ENCODE peak calls at places on chromosome 11, in ten cellular contexts. One of them, this sample, is unnamed.
A peak's percentile ranks its signal among the peaks of the same experiment; 100 is the strongest.

GRCh38 chr11:44623321-44623715 is 57.9 kb downstream of the CD82 start:
- DNase-seq in AG20443: no peak
- DNase-seq in amniotic stem cell: no peak
- DNase-seq in naive B cell: no peak
- DNase-seq in aorta: peak; percentile 31
- DNase-seq in activated CD8-positive, alpha-beta memory T cell treated with anti-CD3 and anti-CD28 coated beads, Interleukin-2, amount 50 U/mL, for 48 hours: peak; percentile 52
- DNase-seq in bronchial epithelial cell: no peak
- DNase-seq in osteocyte: peak; percentile 73
- DNase-seq in RWPE1: no peak
- DNase-seq in central memory CD4-positive, alpha-beta T cell: no peak
- DNase-seq in this sample: no peak

GRCh38 chr11:41879186-41879738 is 419.8 kb upstream of the LRRC4C start:
- DNase-seq in AG20443: peak; percentile 13
- DNase-seq in amniotic stem cell: no peak
- DNase-seq in naive B cell: no peak
- DNase-seq in aorta: no peak
- DNase-seq in activated CD8-positive, alpha-beta memory T cell treated with anti-CD3 and anti-CD28 coated beads, Interleukin-2, amount 50 U/mL, for 48 hours: no peak
- DNase-seq in bronchial epithelial cell: peak; percentile 80
- DNase-seq in osteocyte: no peak
- DNase-seq in RWPE1: no peak
- DNase-seq in central memory CD4-positive, alpha-beta T cell: no peak
- DNase-seq in this sample: no peak

GRCh38 chr11:66477256-66478201 is 2.7 kb upstream of the DPP3 start:
- DNase-seq in AG20443: no peak
- DNase-seq in amniotic stem cell: no peak
- DNase-seq in naive B cell: no peak
- DNase-seq in aorta: peak; percentile 38
- DNase-seq in activated CD8-positive, alpha-beta memory T cell treated with anti-CD3 and anti-CD28 coated beads, Interleukin-2, amount 50 U/mL, for 48 hours: no peak
- DNase-seq in bronchial epithelial cell: no peak
- DNase-seq in osteocyte: no peak
- DNase-seq in RWPE1: no peak
- DNase-seq in central memory CD4-positive, alpha-beta T cell: no peak
- DNase-seq in this sample: no peak

GRCh38 chr11:28384418-28384817 is 276.2 kb downstream of the METTL15 start:
- DNase-seq in AG20443: no peak
- DNase-seq in amniotic stem cell: peak; percentile 57
- DNase-seq in naive B cell: no peak
- DNase-seq in aorta: no peak
- DNase-seq in activated CD8-positive, alpha-beta memory T cell treated with anti-CD3 and anti-CD28 coated beads, Interleukin-2, amount 50 U/mL, for 48 hours: no peak
- DNase-seq in bronchial epithelial cell: peak; percentile 45
- DNase-seq in osteocyte: no peak
- DNase-seq in RWPE1: no peak
- DNase-seq in central memory CD4-positive, alpha-beta T cell: no peak
- DNase-seq in this sample: no peak

GRCh38 chr11:66639066-66639813 is 737 bp downstream of the RBM4 start:
- DNase-seq in AG20443: peak; percentile 28
- DNase-seq in amniotic stem cell: no peak
- DNase-seq in naive B cell: peak; percentile 29
- DNase-seq in aorta: no peak
- DNase-seq in activated CD8-positive, alpha-beta memory T cell treated with anti-CD3 and anti-CD28 coated beads, Interleukin-2, amount 50 U/mL, for 48 hours: no peak
- DNase-seq in bronchial epithelial cell: peak; percentile 38
- DNase-seq in osteocyte: no peak
- DNase-seq in RWPE1: no peak
- DNase-seq in central memory CD4-positive, alpha-beta T cell: peak; percentile 58
- DNase-seq in this sample: peak; percentile 48

GRCh38 chr11:95584589-95584988 is 205.0 kb downstream of the FAM76B start:
- DNase-seq in AG20443: no peak
- DNase-seq in amniotic stem cell: no peak
- DNase-seq in naive B cell: no peak
- DNase-seq in aorta: no peak
- DNase-seq in activated CD8-positive, alpha-beta memory T cell treated with anti-CD3 and anti-CD28 coated beads, Interleukin-2, amount 50 U/mL, for 48 hours: no peak
- DNase-seq in bronchial epithelial cell: no peak
- DNase-seq in osteocyte: no peak
- DNase-seq in RWPE1: no peak
- DNase-seq in central memory CD4-positive, alpha-beta T cell: no peak
- DNase-seq in this sample: no peak

GRCh38 chr11:125797641-125798040 is 9.7 kb downstream of the PATE3 start:
- DNase-seq in AG20443: no peak
- DNase-seq in amniotic stem cell: no peak
- DNase-seq in naive B cell: no peak
- DNase-seq in aorta: no peak
- DNase-seq in activated CD8-positive, alpha-beta memory T cell treated with anti-CD3 and anti-CD28 coated beads, Interleukin-2, amount 50 U/mL, for 48 hours: no peak
- DNase-seq in bronchial epithelial cell: no peak
- DNase-seq in osteocyte: no peak
- DNase-seq in RWPE1: no peak
- DNase-seq in central memory CD4-positive, alpha-beta T cell: no peak
- DNase-seq in this sample: no peak

GRCh38 chr11:3081386-3081751 is 24.1 kb upstream of the CARS1 start:
- DNase-seq in AG20443: no peak
- DNase-seq in amniotic stem cell: no peak
- DNase-seq in naive B cell: no peak
- DNase-seq in aorta: no peak
- DNase-seq in activated CD8-positive, alpha-beta memory T cell treated with anti-CD3 and anti-CD28 coated beads, Interleukin-2, amount 50 U/mL, for 48 hours: no peak
- DNase-seq in bronchial epithelial cell: no peak
- DNase-seq in osteocyte: no peak
- DNase-seq in RWPE1: no peak
- DNase-seq in central memory CD4-positive, alpha-beta T cell: no peak
- DNase-seq in this sample: no peak

GRCh38 chr11:8631395-8632110 is 37.5 kb upstream of the STK33 start:
- DNase-seq in AG20443: peak; percentile 61
- DNase-seq in amniotic stem cell: peak; percentile 52
- DNase-seq in naive B cell: no peak
- DNase-seq in aorta: no peak
- DNase-seq in activated CD8-positive, alpha-beta memory T cell treated with anti-CD3 and anti-CD28 coated beads, Interleukin-2, amount 50 U/mL, for 48 hours: no peak
- DNase-seq in bronchial epithelial cell: peak; percentile 60
- DNase-seq in osteocyte: no peak
- DNase-seq in RWPE1: peak; percentile 22
- DNase-seq in central memory CD4-positive, alpha-beta T cell: no peak
- DNase-seq in this sample: no peak

GRCh38 chr11:87597696-87598095 is 560.0 kb downstream of the TMEM135 start:
- DNase-seq in AG20443: no peak
- DNase-seq in amniotic stem cell: no peak
- DNase-seq in naive B cell: no peak
- DNase-seq in aorta: no peak
- DNase-seq in activated CD8-positive, alpha-beta memory T cell treated with anti-CD3 and anti-CD28 coated beads, Interleukin-2, amount 50 U/mL, for 48 hours: no peak
- DNase-seq in bronchial epithelial cell: no peak
- DNase-seq in osteocyte: no peak
- DNase-seq in RWPE1: no peak
- DNase-seq in central memory CD4-positive, alpha-beta T cell: no peak
- DNase-seq in this sample: no peak

GRCh38 chr11:123586568-123586967 is 67.9 kb downstream of the SCN3B start:
- DNase-seq in AG20443: no peak
- DNase-seq in amniotic stem cell: no peak
- DNase-seq in naive B cell: no peak
- DNase-seq in aorta: no peak
- DNase-seq in activated CD8-positive, alpha-beta memory T cell treated with anti-CD3 and anti-CD28 coated beads, Interleukin-2, amount 50 U/mL, for 48 hours: no peak
- DNase-seq in bronchial epithelial cell: no peak
- DNase-seq in osteocyte: no peak
- DNase-seq in RWPE1: no peak
- DNase-seq in central memory CD4-positive, alpha-beta T cell: no peak
- DNase-seq in this sample: no peak

GRCh38 chr11:77501748-77502147 is 27.9 kb upstream of the PAK1 start:
- DNase-seq in AG20443: no peak
- DNase-seq in amniotic stem cell: no peak
- DNase-seq in naive B cell: no peak
- DNase-seq in aorta: no peak
- DNase-seq in activated CD8-positive, alpha-beta memory T cell treated with anti-CD3 and anti-CD28 coated beads, Interleukin-2, amount 50 U/mL, for 48 hours: no peak
- DNase-seq in bronchial epithelial cell: no peak
- DNase-seq in osteocyte: no peak
- DNase-seq in RWPE1: no peak
- DNase-seq in central memory CD4-positive, alpha-beta T cell: no peak
- DNase-seq in this sample: no peak

GRCh38 chr11:16598032-16598431 is 140.4 kb upstream of the C11orf58 start:
- DNase-seq in AG20443: no peak
- DNase-seq in amniotic stem cell: no peak
- DNase-seq in naive B cell: no peak
- DNase-seq in aorta: no peak
- DNase-seq in activated CD8-positive, alpha-beta memory T cell treated with anti-CD3 and anti-CD28 coated beads, Interleukin-2, amount 50 U/mL, for 48 hours: no peak
- DNase-seq in bronchial epithelial cell: no peak
- DNase-seq in osteocyte: no peak
- DNase-seq in RWPE1: no peak
- DNase-seq in central memory CD4-positive, alpha-beta T cell: no peak
- DNase-seq in this sample: no peak

GRCh38 chr11:37184371-37184770 is 586.3 kb upstream of the RAG2 start:
- DNase-seq in AG20443: no peak
- DNase-seq in amniotic stem cell: no peak
- DNase-seq in naive B cell: no peak
- DNase-seq in aorta: no peak
- DNase-seq in activated CD8-positive, alpha-beta memory T cell treated with anti-CD3 and anti-CD28 coated beads, Interleukin-2, amount 50 U/mL, for 48 hours: no peak
- DNase-seq in bronchial epithelial cell: no peak
- DNase-seq in osteocyte: no peak
- DNase-seq in RWPE1: no peak
- DNase-seq in central memory CD4-positive, alpha-beta T cell: no peak
- DNase-seq in this sample: no peak

GRCh38 chr11:6219359-6219758 is 14.0 kb downstream of the C11orf42 start:
- DNase-seq in AG20443: peak; percentile 91
- DNase-seq in amniotic stem cell: peak; percentile 81
- DNase-seq in naive B cell: no peak
- DNase-seq in aorta: no peak
- DNase-seq in activated CD8-positive, alpha-beta memory T cell treated with anti-CD3 and anti-CD28 coated beads, Interleukin-2, amount 50 U/mL, for 48 hours: no peak
- DNase-seq in bronchial epithelial cell: peak; percentile 94
- DNase-seq in osteocyte: no peak
- DNase-seq in RWPE1: peak; percentile 84
- DNase-seq in central memory CD4-positive, alpha-beta T cell: no peak
- DNase-seq in this sample: no peak

GRCh38 chr11:27254744-27255446 is 108.1 kb downstream of the CCDC34 start:
- DNase-seq in AG20443: peak; percentile 58
- DNase-seq in amniotic stem cell: peak; percentile 11
- DNase-seq in naive B cell: no peak
- DNase-seq in aorta: no peak
- DNase-seq in activated CD8-positive, alpha-beta memory T cell treated with anti-CD3 and anti-CD28 coated beads, Interleukin-2, amount 50 U/mL, for 48 hours: no peak
- DNase-seq in bronchial epithelial cell: peak; percentile 61
- DNase-seq in osteocyte: no peak
- DNase-seq in RWPE1: no peak
- DNase-seq in central memory CD4-positive, alpha-beta T cell: no peak
- DNase-seq in this sample: no peak

GRCh38 chr11:130666781-130667251 is 218.4 kb downstream of the ADAMTS15 start:
- DNase-seq in AG20443: peak; percentile 50
- DNase-seq in amniotic stem cell: no peak
- DNase-seq in naive B cell: no peak
- DNase-seq in aorta: no peak
- DNase-seq in activated CD8-positive, alpha-beta memory T cell treated with anti-CD3 and anti-CD28 coated beads, Interleukin-2, amount 50 U/mL, for 48 hours: no peak
- DNase-seq in bronchial epithelial cell: no peak
- DNase-seq in osteocyte: no peak
- DNase-seq in RWPE1: no peak
- DNase-seq in central memory CD4-positive, alpha-beta T cell: no peak
- DNase-seq in this sample: no peak

GRCh38 chr11:66973956-66974585 is 1.0 kb upstream of the C11orf86 start:
- DNase-seq in AG20443: no peak
- DNase-seq in amniotic stem cell: no peak
- DNase-seq in naive B cell: no peak
- DNase-seq in aorta: no peak
- DNase-seq in activated CD8-positive, alpha-beta memory T cell treated with anti-CD3 and anti-CD28 coated beads, Interleukin-2, amount 50 U/mL, for 48 hours: no peak
- DNase-seq in bronchial epithelial cell: no peak
- DNase-seq in osteocyte: no peak
- DNase-seq in RWPE1: no peak
- DNase-seq in central memory CD4-positive, alpha-beta T cell: no peak
- DNase-seq in this sample: no peak

GRCh38 chr11:12827929-12828812 is 153.9 kb downstream of the TEAD1 start:
- DNase-seq in AG20443: peak; percentile 70
- DNase-seq in amniotic stem cell: peak; percentile 33
- DNase-seq in naive B cell: no peak
- DNase-seq in aorta: no peak
- DNase-seq in activated CD8-positive, alpha-beta memory T cell treated with anti-CD3 and anti-CD28 coated beads, Interleukin-2, amount 50 U/mL, for 48 hours: no peak
- DNase-seq in bronchial epithelial cell: peak; percentile 66
- DNase-seq in osteocyte: no peak
- DNase-seq in RWPE1: peak; percentile 36
- DNase-seq in central memory CD4-positive, alpha-beta T cell: no peak
- DNase-seq in this sample: no peak

GRCh38 chr11:1553808-1554594 is 18.1 kb downstream of the DUSP8 start:
- DNase-seq in AG20443: no peak
- DNase-seq in amniotic stem cell: no peak
- DNase-seq in naive B cell: no peak
- DNase-seq in aorta: peak; percentile 50
- DNase-seq in activated CD8-positive, alpha-beta memory T cell treated with anti-CD3 and anti-CD28 coated beads, Interleukin-2, amount 50 U/mL, for 48 hours: no peak
- DNase-seq in bronchial epithelial cell: no peak
- DNase-seq in osteocyte: no peak
- DNase-seq in RWPE1: no peak
- DNase-seq in central memory CD4-positive, alpha-beta T cell: no peak
- DNase-seq in this sample: no peak

GRCh38 chr11:116823031-116823843 is at the start of gene APOA4:
- DNase-seq in AG20443: no peak
- DNase-seq in amniotic stem cell: no peak
- DNase-seq in naive B cell: no peak
- DNase-seq in aorta: no peak
- DNase-seq in activated CD8-positive, alpha-beta memory T cell treated with anti-CD3 and anti-CD28 coated beads, Interleukin-2, amount 50 U/mL, for 48 hours: no peak
- DNase-seq in bronchial epithelial cell: no peak
- DNase-seq in osteocyte: no peak
- DNase-seq in RWPE1: no peak
- DNase-seq in central memory CD4-positive, alpha-beta T cell: no peak
- DNase-seq in this sample: no peak

GRCh38 chr11:1070594-1071462 is 3.8 kb upstream of the MUC2 start:
- DNase-seq in AG20443: no peak
- DNase-seq in amniotic stem cell: no peak
- DNase-seq in naive B cell: no peak
- DNase-seq in aorta: peak; percentile 42
- DNase-seq in activated CD8-positive, alpha-beta memory T cell treated with anti-CD3 and anti-CD28 coated beads, Interleukin-2, amount 50 U/mL, for 48 hours: no peak
- DNase-seq in bronchial epithelial cell: no peak
- DNase-seq in osteocyte: no peak
- DNase-seq in RWPE1: no peak
- DNase-seq in central memory CD4-positive, alpha-beta T cell: no peak
- DNase-seq in this sample: no peak

GRCh38 chr11:82890941-82891340 is 9.3 kb downstream of the PRCP start:
- DNase-seq in AG20443: no peak
- DNase-seq in amniotic stem cell: no peak
- DNase-seq in naive B cell: no peak
- DNase-seq in aorta: no peak
- DNase-seq in activated CD8-positive, alpha-beta memory T cell treated with anti-CD3 and anti-CD28 coated beads, Interleukin-2, amount 50 U/mL, for 48 hours: no peak
- DNase-seq in bronchial epithelial cell: no peak
- DNase-seq in osteocyte: no peak
- DNase-seq in RWPE1: no peak
- DNase-seq in central memory CD4-positive, alpha-beta T cell: no peak
- DNase-seq in this sample: no peak

GRCh38 chr11:43830928-43831440 is 49.6 kb upstream of the ALKBH3 start:
- DNase-seq in AG20443: peak; percentile 92
- DNase-seq in amniotic stem cell: peak; percentile 93
- DNase-seq in naive B cell: no peak
- DNase-seq in aorta: peak; percentile 69
- DNase-seq in activated CD8-positive, alpha-beta memory T cell treated with anti-CD3 and anti-CD28 coated beads, Interleukin-2, amount 50 U/mL, for 48 hours: peak; percentile 54
- DNase-seq in bronchial epithelial cell: peak; percentile 100
- DNase-seq in osteocyte: no peak
- DNase-seq in RWPE1: peak; percentile 93
- DNase-seq in central memory CD4-positive, alpha-beta T cell: no peak
- DNase-seq in this sample: no peak

GRCh38 chr11:93905384-93905783 is 55.0 kb upstream of the VSTM5 start:
- DNase-seq in AG20443: peak; percentile 46
- DNase-seq in amniotic stem cell: no peak
- DNase-seq in naive B cell: no peak
- DNase-seq in aorta: no peak
- DNase-seq in activated CD8-positive, alpha-beta memory T cell treated with anti-CD3 and anti-CD28 coated beads, Interleukin-2, amount 50 U/mL, for 48 hours: no peak
- DNase-seq in bronchial epithelial cell: peak; percentile 31
- DNase-seq in osteocyte: no peak
- DNase-seq in RWPE1: no peak
- DNase-seq in central memory CD4-positive, alpha-beta T cell: no peak
- DNase-seq in this sample: no peak

GRCh38 chr11:60854847-60855725 is 664 bp downstream of the PTGDR2 start:
- DNase-seq in AG20443: no peak
- DNase-seq in amniotic stem cell: no peak
- DNase-seq in naive B cell: no peak
- DNase-seq in aorta: no peak
- DNase-seq in activated CD8-positive, alpha-beta memory T cell treated with anti-CD3 and anti-CD28 coated beads, Interleukin-2, amount 50 U/mL, for 48 hours: no peak
- DNase-seq in bronchial epithelial cell: no peak
- DNase-seq in osteocyte: no peak
- DNase-seq in RWPE1: no peak
- DNase-seq in central memory CD4-positive, alpha-beta T cell: no peak
- DNase-seq in this sample: no peak

GRCh38 chr11:35029979-35030378 is 109.0 kb upstream of the CD44 start:
- DNase-seq in AG20443: peak; percentile 76
- DNase-seq in amniotic stem cell: peak; percentile 37
- DNase-seq in naive B cell: no peak
- DNase-seq in aorta: no peak
- DNase-seq in activated CD8-positive, alpha-beta memory T cell treated with anti-CD3 and anti-CD28 coated beads, Interleukin-2, amount 50 U/mL, for 48 hours: no peak
- DNase-seq in bronchial epithelial cell: peak; percentile 90
- DNase-seq in osteocyte: no peak
- DNase-seq in RWPE1: peak; percentile 55
- DNase-seq in central memory CD4-positive, alpha-beta T cell: no peak
- DNase-seq in this sample: no peak

GRCh38 chr11:125946712-125947418 is 1.0 kb downstream of the VSIG10L2 start:
- DNase-seq in AG20443: no peak
- DNase-seq in amniotic stem cell: no peak
- DNase-seq in naive B cell: no peak
- DNase-seq in aorta: no peak
- DNase-seq in activated CD8-positive, alpha-beta memory T cell treated with anti-CD3 and anti-CD28 coated beads, Interleukin-2, amount 50 U/mL, for 48 hours: no peak
- DNase-seq in bronchial epithelial cell: no peak
- DNase-seq in osteocyte: peak; percentile 64
- DNase-seq in RWPE1: no peak
- DNase-seq in central memory CD4-positive, alpha-beta T cell: no peak
- DNase-seq in this sample: no peak

This sample was measured in immature natural killer cell.